ENCODE peak calls at places on chromosomes 11 and 22, in ten cellular contexts. A is NCI-H2029 treated with DMSO at 0.1 percent for 48 hours, J is neural progenitor cell, L is NCI-H187 treated with DMSO at 0.1 percent for 48 hours, R is NCI-H1930, Q is endodermal cell, H is NCI-H748 treated with DMSO at 0.1 percent for 48 hours, W is cardiac fibroblast, Z is lower lobe of right lung, S is left lung. Y is an unnamed sample.

GRCh38 chr11:66080055-66080817 is 10.2 kb downstream of the PACS1 start:
- DNase-seq in A (no peak), J (no peak), L (no peak), R (no peak), Q (no peak), H (no peak), W (peak), Z (no peak), S (no peak), Y (peak)

GRCh38 chr11:64409707-64410395 is 50.9 kb downstream of the RPS6KA4 start:
- DNase-seq in A (no peak), J (no peak), L (no peak), R (no peak), Q (no peak), H (no peak), W (peak), Z (no peak), S (no peak), Y (no peak)

GRCh38 chr11:22244986-22245592 is 52.2 kb downstream of the ANO5 start:
- DNase-seq in A (no peak), J (peak), L (no peak), R (no peak), Q (peak), H (peak), W (peak), Z (peak), S (no peak), Y (peak)

GRCh38 chr11:72411623-72412532 is 22.5 kb downstream of the CLPB start:
- DNase-seq in A (no peak), J (peak), L (no peak), R (no peak), Q (no peak), H (no peak), W (no peak), Z (no peak), S (no peak), Y (no peak)

GRCh38 chr11:130451261-130452019 is 3.0 kb downstream of the ADAMTS15 start:
- DNase-seq in A (no peak), J (no peak), L (no peak), R (no peak), Q (no peak), H (no peak), W (peak), Z (no peak), S (no peak), Y (peak)

GRCh38 chr11:128399186-128399585 is 188.2 kb downstream of the ETS1 start:
- DNase-seq in A (no peak), J (no peak), L (no peak), R (no peak), Q (no peak), H (no peak), W (peak), Z (no peak), S (no peak), Y (no peak)

GRCh38 chr11:72675221-72675620 is 999 bp upstream of the PDE2A start:
- DNase-seq in A (no peak), J (no peak), L (no peak), R (no peak), Q (peak), H (no peak), W (no peak), Z (no peak), S (no peak), Y (no peak)

GRCh38 chr22:36010090-36010489 is 18.5 kb downstream of the RBFOX2 start:
- DNase-seq in A (peak), J (peak), L (no peak), R (no peak), Q (peak), H (no peak), W (no peak), Z (no peak), S (no peak), Y (no peak)

GRCh38 chr11:103987631-103988594 is 48.5 kb upstream of the DDI1 start:
- DNase-seq in A (no peak), J (peak), L (no peak), R (no peak), Q (no peak), H (no peak), W (peak), Z (no peak), S (no peak), Y (no peak)

GRCh38 chr11:34585870-34586654 is 34.8 kb upstream of the EHF start:
- DNase-seq in A (peak), J (peak), L (peak), R (peak), Q (no peak), H (peak), W (peak), Z (no peak), S (no peak), Y (peak)

GRCh38 chr11:3824714-3825472 is 15.9 kb downstream of the RHOG start:
- DNase-seq in A (no peak), J (peak), L (no peak), R (peak), Q (peak), H (no peak), W (peak), Z (peak), S (peak), Y (peak)

GRCh38 chr11:11857769-11858168 is 16.0 kb downstream of the USP47 start:
- DNase-seq in A (peak), J (no peak), L (no peak), R (no peak), Q (no peak), H (no peak), W (no peak), Z (no peak), S (no peak), Y (no peak)

GRCh38 chr22:48700566-48701295 is 1126.9 kb downstream of the BRD1 start:
- DNase-seq in A (no peak), J (no peak), L (no peak), R (no peak), Q (no peak), H (no peak), W (no peak), Z (peak), S (peak), Y (peak)

GRCh38 chr22:46297151-46297819 is 615 bp downstream of the GTSE1 start:
- DNase-seq in A (no peak), J (peak), L (no peak), R (no peak), Q (peak), H (no peak), W (no peak), Z (peak), S (no peak), Y (peak)

GRCh38 chr11:3165152-3165705 is at the start of gene OSBPL5:
- DNase-seq in A (no peak), J (peak), L (no peak), R (no peak), Q (peak), H (no peak), W (peak), Z (peak), S (peak), Y (peak)

GRCh38 chr11:62881579-62882427 is 1.1 kb downstream of the SLC3A2 start:
- DNase-seq in A (no peak), J (peak), L (peak), R (peak), Q (no peak), H (peak), W (peak), Z (peak), S (peak), Y (peak)

GRCh38 chr11:1073261-1073724 is 1.4 kb upstream of the MUC2 start:
- DNase-seq in A (peak), J (peak), L (no peak), R (no peak), Q (no peak), H (no peak), W (peak), Z (peak), S (peak), Y (no peak)

GRCh38 chr11:8442301-8442700 is 151.7 kb downstream of the STK33 start:
- DNase-seq in A (no peak), J (peak), L (no peak), R (no peak), Q (peak), H (no peak), W (no peak), Z (no peak), S (no peak), Y (peak)

GRCh38 chr11:61378713-61379313 is 13.6 kb upstream of the TMEM216 start:
- DNase-seq in A (no peak), J (no peak), L (no peak), R (no peak), Q (no peak), H (no peak), W (peak), Z (no peak), S (no peak), Y (peak)

GRCh38 chr11:118238947-118239346 is 13.2 kb downstream of the MPZL3 start:
- DNase-seq in A (no peak), J (no peak), L (no peak), R (no peak), Q (no peak), H (no peak), W (no peak), Z (no peak), S (no peak), Y (no peak)

GRCh38 chr11:36376888-36377758 is 81.0 kb downstream of the PRR5L start:
- DNase-seq in A (no peak), J (peak), L (no peak), R (peak), Q (peak), H (peak), W (peak), Z (peak), S (peak), Y (peak)

GRCh38 chr22:37454857-37455686 is 27.8 kb upstream of the ELFN2 start:
- DNase-seq in A (no peak), J (no peak), L (no peak), R (no peak), Q (peak), H (no peak), W (peak), Z (peak), S (peak), Y (peak)

GRCh38 chr11:77230878-77231605 is 70.4 kb downstream of the GDPD4 start:
- DNase-seq in A (no peak), J (no peak), L (no peak), R (no peak), Q (no peak), H (no peak), W (no peak), Z (no peak), S (no peak), Y (no peak)

GRCh38 chr11:8613036-8613435 is 19.0 kb upstream of the STK33 start:
- DNase-seq in A (no peak), J (no peak), L (no peak), R (no peak), Q (no peak), H (no peak), W (no peak), Z (no peak), S (no peak), Y (peak)

GRCh38 chr11:116267146-116267545 is 505.6 kb downstream of the BUD13 start:
- DNase-seq in A (no peak), J (no peak), L (no peak), R (no peak), Q (no peak), H (no peak), W (no peak), Z (peak), S (no peak), Y (no peak)